ENCODE peak calls at places on chromosomes 11 and 22, in six cellular contexts. A, X, G, M, F and V are unnamed samples.

GRCh38 chr11:133892584-133893380 is 47.5 kb upstream of the SPATA19 start:
- DNase-seq in A (peak; percentile 16), X (no peak), G (no peak), M (no peak), F (no peak), V (no peak)

GRCh38 chr11:12674936-12675696 is 895 bp downstream of the TEAD1 start:
- DNase-seq in A (no peak), X (peak; percentile 53), G (no peak), M (peak; percentile 65), F (peak; percentile 70), V (no peak)

GRCh38 chr11:132941024-132941646 is 591.2 kb downstream of the OPCML start:
- DNase-seq in A (peak; percentile 28), X (peak; percentile 19), G (no peak), M (no peak), F (no peak), V (peak; percentile 2)

GRCh38 chr11:214083-214482 is 6.6 kb downstream of the RIC8A start:
- DNase-seq in A (no peak), X (no peak), G (no peak), M (peak; percentile 43), F (no peak), V (no peak)

GRCh38 chr11:101341578-101341977 is 212.0 kb upstream of the PGR start:
- DNase-seq in A (no peak), X (no peak), G (no peak), M (no peak), F (no peak), V (no peak)

GRCh38 chr11:10674991-10675440 is 18.5 kb downstream of the IRAG1 start:
- DNase-seq in A (no peak), X (no peak), G (no peak), M (peak; percentile 89), F (no peak), V (no peak)

GRCh38 chr22:29799217-29799680 is 32.1 kb downstream of the UQCR10 start:
- DNase-seq in A (no peak), X (peak; percentile 78), G (no peak), M (peak; percentile 97), F (peak; percentile 94), V (peak; percentile 4)

GRCh38 chr11:86143429-86144030 is 74.6 kb upstream of the PICALM start:
- DNase-seq in A (peak; percentile 59), X (no peak), G (no peak), M (no peak), F (no peak), V (no peak)

GRCh38 chr11:86811637-86812321 is 11.4 kb downstream of the PRSS23 start:
- DNase-seq in A (no peak), X (peak; percentile 91), G (no peak), M (no peak), F (no peak), V (no peak)

GRCh38 chr11:15841898-15842297 is 514.4 kb downstream of the SOX6 start:
- DNase-seq in A (no peak), X (no peak), G (no peak), M (no peak), F (no peak), V (no peak)

GRCh38 chr11:84227970-84228369 is 941.8 kb upstream of the CCDC90B start:
- DNase-seq in A (no peak), X (no peak), G (no peak), M (no peak), F (no peak), V (no peak)

GRCh38 chr11:29300441-29300840 is 716.4 kb downstream of the KCNA4 start:
- DNase-seq in A (no peak), X (no peak), G (no peak), M (no peak), F (no peak), V (no peak)

GRCh38 chr11:118757881-118758399 is 33.0 kb downstream of the DDX6 start:
- DNase-seq in A (no peak), X (no peak), G (no peak), M (no peak), F (no peak), V (no peak)

GRCh38 chr22:24155597-24156145 is 25.6 kb upstream of the SUSD2 start:
- DNase-seq in A (peak; percentile 69), X (peak; percentile 58), G (peak; percentile 46), M (peak; percentile 88), F (peak; percentile 92), V (no peak)